ENCODE peak calls at places on chromosome 1, in ten cellular contexts. K is OCI-LY7, B is astrocyte, M is tibial artery, I is psoas muscle, G is GM23338, C is stomach, A is esophagus muscularis mucosa, H is left ventricle myocardium inferior, L is heart right ventricle. D is an unnamed sample. For H3K4me1 and H3K36me3, the result is how much of the 10 kb centered on the place peaks cover.

GRCh38 chr1:230792691-230793462 is 45.7 kb downstream of the CAPN9 start:
- DNase-seq in K (no peak), B (no peak), M (no peak), I (no peak), G (no peak), C (no peak), A (peak), H (no peak), L (no peak), D (no peak)

GRCh38 chr1:41013812-41014211 is 7.7 kb downstream of the SLFNL1 start:
- DNase-seq in K (no peak), B (no peak), M (no peak), I (no peak), G (no peak), C (no peak), A (no peak), H (no peak), L (no peak), D (no peak)

GRCh38 chr1:71787699-71788098 is 494.6 kb downstream of the NEGR1 start:
- DNase-seq in K (no peak), B (peak), M (no peak), I (no peak), G (no peak), C (no peak), A (no peak), H (no peak), L (no peak), D (no peak)

GRCh38 chr1:178145605-178146004 is 51.7 kb downstream of the RASAL2 start:
- DNase-seq in K (no peak), B (no peak), M (no peak), I (no peak), G (no peak), C (no peak), A (no peak), H (no peak), L (no peak), D (no peak)

GRCh38 chr1:1758692-1759455 is 19.4 kb downstream of the NADK start:
- DNase-seq in K (no peak), B (no peak), M (no peak), I (peak), G (no peak), C (peak), A (no peak), H (peak), L (peak), D (peak)

GRCh38 chr1:82919828-82920227 is 1079.1 kb downstream of the TTLL7 start:
- DNase-seq in K (no peak), B (no peak), M (no peak), I (no peak), G (no peak), C (no peak), A (no peak), H (no peak), L (no peak), D (no peak)

GRCh38 chr1:21490774-21491482 is 18.3 kb upstream of the ALPL start:
- DNase-seq in K (peak), B (peak), M (no peak), I (no peak), G (peak), C (no peak), A (no peak), H (no peak), L (no peak), D (no peak)

GRCh38 chr1:237736372-237737029 is 154.2 kb downstream of the ZP4 start:
- DNase-seq in K (peak), B (no peak), M (no peak), I (no peak), G (peak), C (no peak), A (no peak), H (no peak), L (no peak), D (no peak)

GRCh38 chr1:162873671-162874666 is 13.0 kb upstream of the CCDC190 start:
- DNase-seq in K (no peak), B (peak), M (no peak), I (no peak), G (peak), C (no peak), A (no peak), H (no peak), L (no peak), D (no peak)

GRCh38 chr1:92923664-92924063 is 37.6 kb downstream of the DIPK1A start:
- DNase-seq in K (no peak), B (no peak), M (no peak), I (no peak), G (no peak), C (no peak), A (no peak), H (no peak), L (no peak), D (no peak)

GRCh38 chr1:938088-938683 is 14.5 kb downstream of the SAMD11 start:
- DNase-seq in K (no peak), B (no peak), M (no peak), I (no peak), G (no peak), C (peak), A (no peak), H (no peak), L (no peak), D (no peak)

GRCh38 chr1:39901486-39902120 is at the start of gene MYCL:
- DNase-seq in K (peak), B (peak), M (peak), I (peak), G (peak), C (peak), A (no peak), H (peak), L (peak), D (peak)

GRCh38 chr1:211741116-211741515 is 65.7 kb upstream of the NEK2 start:
- DNase-seq in K (no peak), B (no peak), M (no peak), I (no peak), G (peak), C (no peak), A (peak), H (no peak), L (no peak), D (no peak)

GRCh38 chr1:172460901-172461315 is 17.0 kb upstream of the PIGC start:
- DNase-seq in K (no peak), B (no peak), M (no peak), I (no peak), G (peak), C (no peak), A (no peak), H (no peak), L (no peak), D (no peak)

GRCh38 chr1:20698195-20698910 is 19.5 kb downstream of the KIF17 start:
- DNase-seq in K (no peak), B (peak), M (no peak), I (no peak), G (no peak), C (no peak), A (no peak), H (no peak), L (no peak), D (no peak)

GRCh38 chr1:205444931-205445652 is 10.8 kb downstream of the BLACAT1 start:
- DNase-seq in K (peak), B (peak), M (no peak), I (peak), G (peak), C (peak), A (no peak), H (no peak), L (peak), D (no peak)

GRCh38 chr1:24878775-24879742 is 51.0 kb downstream of the RUNX3 start:
- DNase-seq in K (no peak), B (peak), M (no peak), I (no peak), G (no peak), C (peak), A (no peak), H (no peak), L (no peak), D (peak)

GRCh38 chr1:3774503-3775247 is 2.1 kb downstream of the SMIM1 start:
- DNase-seq in K (no peak), B (no peak), M (no peak), I (no peak), G (no peak), C (no peak), A (no peak), H (no peak), L (no peak), D (no peak)
- H3K4me1 ChIP-seq in K (under half), B (under half), M (under half), I (under half), G (under half), C (half or more), A (under half), H (half or more), L (under half), D (under half)

GRCh38 chr1:156559086-156559796 is 13.1 kb downstream of the IQGAP3 start:
- DNase-seq in K (no peak), B (no peak), M (no peak), I (no peak), G (no peak), C (no peak), A (no peak), H (no peak), L (no peak), D (no peak)
- H3K36me3 ChIP-seq in K (under half), B (under half), M (under half), I (under half), G (under half), C (under half), A (under half), H (under half), L (under half), D (under half)

GRCh38 chr1:154179951-154180687 is 11.8 kb downstream of the TPM3 start:
- DNase-seq in K (peak), B (no peak), M (peak), I (no peak), G (peak), C (no peak), A (no peak), H (no peak), L (no peak), D (no peak)
- H3K4me3 ChIP-seq in K (peak), B (peak), M (no peak), I (peak), G (peak), C (peak), A (no peak), H (peak), L (peak), D (peak)

GRCh38 chr1:7373251-7373650 is 397.8 kb upstream of the VAMP3 start:
- DNase-seq in K (no peak), B (no peak), M (no peak), I (no peak), G (no peak), C (no peak), A (no peak), H (no peak), L (no peak), D (peak)

GRCh38 chr1:7372477-7373120 is 398.5 kb upstream of the VAMP3 start:
- DNase-seq in K (no peak), B (no peak), M (no peak), I (no peak), G (no peak), C (no peak), A (no peak), H (no peak), L (no peak), D (peak)

GRCh38 chr1:7371926-7372325 is 399.2 kb upstream of the VAMP3 start:
- DNase-seq in K (no peak), B (no peak), M (no peak), I (no peak), G (no peak), C (no peak), A (no peak), H (no peak), L (no peak), D (peak)

GRCh38 chr1:7366955-7367665 is 404.0 kb upstream of the VAMP3 start:
- DNase-seq in K (no peak), B (no peak), M (no peak), I (no peak), G (no peak), C (no peak), A (no peak), H (peak), L (peak), D (no peak)

GRCh38 chr1:7369866-7370265 is 401.2 kb upstream of the VAMP3 start:
- DNase-seq in K (no peak), B (no peak), M (no peak), I (no peak), G (no peak), C (no peak), A (no peak), H (peak), L (peak), D (no peak)
- H3K4me1 ChIP-seq in K (under half), B (under half), M (under half), I (under half), G (under half), C (under half), A (under half), H (under half), L (under half), D (under half)

DNA sequence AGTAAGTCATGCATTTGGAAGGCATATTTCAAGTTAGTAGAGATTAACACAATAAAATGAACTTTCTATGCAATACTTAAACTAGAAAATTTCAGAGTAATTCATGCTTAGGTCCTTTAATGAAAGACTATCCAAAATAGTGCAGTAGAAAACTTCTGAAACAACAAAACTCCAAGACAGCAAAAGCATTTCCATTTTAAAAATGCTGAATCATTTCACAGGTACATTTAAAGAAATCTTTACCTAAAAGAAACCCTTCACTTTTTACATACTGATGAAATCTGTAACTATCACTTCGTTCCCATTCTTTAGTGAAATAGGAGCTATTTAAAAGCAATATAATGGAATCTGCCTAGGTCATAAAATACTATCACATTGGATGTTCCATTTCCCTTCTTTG is 17.5 kb downstream of the CSDE1 start:
- DNase-seq in K (no peak), B (no peak), M (no peak), I (no peak), G (no peak), C (no peak), A (no peak), H (no peak), L (no peak), D (no peak)
- H3K36me3 ChIP-seq in K (half or more), B (half or more), M (under half), I (half or more), G (under half), C (half or more), A (under half), H (under half), L (half or more), D (half or more)

DNA sequence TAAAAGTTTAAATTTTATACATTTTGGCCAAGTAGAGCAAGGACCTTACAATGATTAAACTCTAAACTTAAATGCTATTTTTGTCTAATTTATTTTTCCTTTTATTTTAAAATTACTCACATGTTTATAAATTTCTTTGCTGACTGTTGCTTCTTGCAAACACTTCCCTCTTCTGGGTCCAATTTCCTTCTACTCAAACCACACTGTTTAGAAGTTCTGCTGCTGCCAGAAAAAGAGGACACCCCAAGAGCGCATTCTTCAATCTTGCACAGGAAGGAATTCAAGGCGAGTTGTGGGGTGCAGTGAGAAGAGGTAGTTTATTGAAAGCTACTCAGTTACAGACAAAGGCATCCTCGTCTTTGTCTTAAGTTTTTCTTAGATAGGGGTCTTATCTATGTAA is 88.5 kb upstream of the NEK7 start:
- DNase-seq in K (no peak), B (no peak), M (no peak), I (no peak), G (no peak), C (no peak), A (no peak), H (no peak), L (no peak), D (no peak)
- H3K4me3 ChIP-seq in K (no peak), B (no peak), M (no peak), I (no peak), G (no peak), C (no peak), A (no peak), H (no peak), L (no peak), D (no peak)

GRCh38 chr1:174967845-174968705 is 31.7 kb upstream of the CACYBP start:
- DNase-seq in K (peak), B (no peak), M (no peak), I (no peak), G (no peak), C (no peak), A (no peak), H (no peak), L (no peak), D (no peak)
- H3K4me1 ChIP-seq in K (half or more), B (under half), M (half or more), I (under half), G (under half), C (half or more), A (under half), H (half or more), L (under half), D (half or more)

D was measured in upper lobe of right lung.